ENCODE peak calls at places on chromosomes 4 and X, in ten cellular contexts. One of them, this sample, is unnamed. For H3K9me3, the result is how much of the 10 kb centered on the place peaks cover.

GRCh38 chr4:76365636-76366035 is 55.3 kb downstream of the CCDC158 start:
- DNase-seq in H9: no peak
- DNase-seq in HepG2: no peak
- DNase-seq in neuronal stem cell: no peak
- DNase-seq in OCI-LY7: no peak
- DNase-seq in neural progenitor cell: no peak
- DNase-seq in PC-3: no peak
- DNase-seq in GM23248: peak
- DNase-seq in mesenchymal stem cell: no peak
- DNase-seq in MM.1S: no peak
- DNase-seq in this sample: no peak

GRCh38 chr4:42690537-42690936 is 33.6 kb upstream of the ATP8A1 start:
- DNase-seq in H9: no peak
- DNase-seq in HepG2: no peak
- DNase-seq in neuronal stem cell: no peak
- DNase-seq in OCI-LY7: no peak
- DNase-seq in neural progenitor cell: no peak
- DNase-seq in PC-3: no peak
- DNase-seq in GM23248: no peak
- DNase-seq in mesenchymal stem cell: no peak
- DNase-seq in MM.1S: no peak
- DNase-seq in this sample: no peak

GRCh38 chrX:123425471-123425870 is 241.4 kb downstream of the GRIA3 start:
- DNase-seq in H9: no peak
- DNase-seq in HepG2: no peak
- DNase-seq in neuronal stem cell: no peak
- DNase-seq in OCI-LY7: no peak
- DNase-seq in neural progenitor cell: no peak
- DNase-seq in PC-3: no peak
- DNase-seq in GM23248: peak
- DNase-seq in mesenchymal stem cell: no peak
- DNase-seq in MM.1S: no peak
- DNase-seq in this sample: peak

GRCh38 chrX:105695451-105695850 is 126.9 kb upstream of the NRK start:
- DNase-seq in H9: no peak
- DNase-seq in HepG2: no peak
- DNase-seq in neuronal stem cell: no peak
- DNase-seq in OCI-LY7: no peak
- DNase-seq in neural progenitor cell: no peak
- DNase-seq in PC-3: peak
- DNase-seq in GM23248: no peak
- DNase-seq in mesenchymal stem cell: peak
- DNase-seq in MM.1S: no peak
- DNase-seq in this sample: no peak

GRCh38 chr4:121353213-121353612 is 27.6 kb downstream of the QRFPR start:
- DNase-seq in H9: no peak
- DNase-seq in HepG2: no peak
- DNase-seq in neuronal stem cell: no peak
- DNase-seq in OCI-LY7: no peak
- DNase-seq in neural progenitor cell: no peak
- DNase-seq in PC-3: no peak
- DNase-seq in GM23248: no peak
- DNase-seq in mesenchymal stem cell: no peak
- DNase-seq in MM.1S: no peak
- DNase-seq in this sample: no peak

GRCh38 chr4:84622959-84623358 is 40.0 kb downstream of the CDS1 start:
- DNase-seq in H9: no peak
- DNase-seq in HepG2: no peak
- DNase-seq in neuronal stem cell: no peak
- DNase-seq in OCI-LY7: no peak
- DNase-seq in neural progenitor cell: no peak
- DNase-seq in PC-3: no peak
- DNase-seq in GM23248: no peak
- DNase-seq in mesenchymal stem cell: peak
- DNase-seq in MM.1S: no peak
- DNase-seq in this sample: no peak

GRCh38 chr4:79898055-79898454 is 175.0 kb downstream of the ANTXR2 start:
- DNase-seq in H9: no peak
- DNase-seq in HepG2: no peak
- DNase-seq in neuronal stem cell: no peak
- DNase-seq in OCI-LY7: no peak
- DNase-seq in neural progenitor cell: no peak
- DNase-seq in PC-3: no peak
- DNase-seq in GM23248: no peak
- DNase-seq in mesenchymal stem cell: no peak
- DNase-seq in MM.1S: no peak
- DNase-seq in this sample: no peak

GRCh38 chr4:70902577-70903281 is 560 bp downstream of the MOB1B start:
- DNase-seq in H9: no peak
- DNase-seq in HepG2: no peak
- DNase-seq in neuronal stem cell: peak
- DNase-seq in OCI-LY7: peak
- DNase-seq in neural progenitor cell: no peak
- DNase-seq in PC-3: peak
- DNase-seq in GM23248: peak
- DNase-seq in mesenchymal stem cell: peak
- DNase-seq in MM.1S: no peak
- DNase-seq in this sample: peak

GRCh38 chr4:70505152-70505748 is 13.1 kb upstream of the AMTN start:
- DNase-seq in H9: peak
- DNase-seq in HepG2: peak
- DNase-seq in neuronal stem cell: peak
- DNase-seq in OCI-LY7: peak
- DNase-seq in neural progenitor cell: peak
- DNase-seq in PC-3: peak
- DNase-seq in GM23248: peak
- DNase-seq in mesenchymal stem cell: peak
- DNase-seq in MM.1S: peak
- DNase-seq in this sample: peak

GRCh38 chr4:150150545-150151156 is 72.4 kb downstream of the DCLK2 start:
- DNase-seq in H9: no peak
- DNase-seq in HepG2: no peak
- DNase-seq in neuronal stem cell: peak
- DNase-seq in OCI-LY7: no peak
- DNase-seq in neural progenitor cell: peak
- DNase-seq in PC-3: no peak
- DNase-seq in GM23248: no peak
- DNase-seq in mesenchymal stem cell: no peak
- DNase-seq in MM.1S: no peak
- DNase-seq in this sample: no peak

GRCh38 chrX:46791927-46792825 is 33.3 kb upstream of the SLC9A7 start:
- DNase-seq in H9: peak
- DNase-seq in HepG2: peak
- DNase-seq in neuronal stem cell: no peak
- DNase-seq in OCI-LY7: no peak
- DNase-seq in neural progenitor cell: peak
- DNase-seq in PC-3: peak
- DNase-seq in GM23248: peak
- DNase-seq in mesenchymal stem cell: peak
- DNase-seq in MM.1S: no peak
- DNase-seq in this sample: peak

GRCh38 chr4:86014599-86014998 is 345.3 kb downstream of the MAPK10 start:
- DNase-seq in H9: no peak
- DNase-seq in HepG2: no peak
- DNase-seq in neuronal stem cell: no peak
- DNase-seq in OCI-LY7: peak
- DNase-seq in neural progenitor cell: no peak
- DNase-seq in PC-3: no peak
- DNase-seq in GM23248: no peak
- DNase-seq in mesenchymal stem cell: peak
- DNase-seq in MM.1S: no peak
- DNase-seq in this sample: peak

GRCh38 chrX:30488092-30488491 is 89.5 kb downstream of the TASL start:
- DNase-seq in H9: no peak
- DNase-seq in HepG2: no peak
- DNase-seq in neuronal stem cell: no peak
- DNase-seq in OCI-LY7: no peak
- DNase-seq in neural progenitor cell: peak
- DNase-seq in PC-3: peak
- DNase-seq in GM23248: peak
- DNase-seq in mesenchymal stem cell: peak
- DNase-seq in MM.1S: peak
- DNase-seq in this sample: no peak

GRCh38 chr4:102386966-102387365 is 41.7 kb upstream of the SLC39A8 start:
- DNase-seq in H9: no peak
- DNase-seq in HepG2: no peak
- DNase-seq in neuronal stem cell: no peak
- DNase-seq in OCI-LY7: no peak
- DNase-seq in neural progenitor cell: no peak
- DNase-seq in PC-3: no peak
- DNase-seq in GM23248: no peak
- DNase-seq in mesenchymal stem cell: no peak
- DNase-seq in MM.1S: no peak
- DNase-seq in this sample: peak

GRCh38 chr4:160611181-160611580 is 1508.3 kb downstream of the RAPGEF2 start:
- DNase-seq in H9: no peak
- DNase-seq in HepG2: no peak
- DNase-seq in neuronal stem cell: no peak
- DNase-seq in OCI-LY7: no peak
- DNase-seq in neural progenitor cell: no peak
- DNase-seq in PC-3: no peak
- DNase-seq in GM23248: no peak
- DNase-seq in mesenchymal stem cell: no peak
- DNase-seq in MM.1S: peak
- DNase-seq in this sample: no peak
- H3K9me3 ChIP-seq in H9: under half
- H3K9me3 ChIP-seq in HepG2: under half
- H3K9me3 ChIP-seq in neuronal stem cell: under half
- H3K9me3 ChIP-seq in OCI-LY7: under half
- H3K9me3 ChIP-seq in neural progenitor cell: under half
- H3K9me3 ChIP-seq in PC-3: under half
- H3K9me3 ChIP-seq in GM23248: under half
- H3K9me3 ChIP-seq in mesenchymal stem cell: under half
- H3K9me3 ChIP-seq in MM.1S: under half
- H3K9me3 ChIP-seq in this sample: under half

GRCh38 chr4:138085956-138086355 is 156.2 kb downstream of the SLC7A11 start:
- DNase-seq in H9: no peak
- DNase-seq in HepG2: no peak
- DNase-seq in neuronal stem cell: no peak
- DNase-seq in OCI-LY7: no peak
- DNase-seq in neural progenitor cell: no peak
- DNase-seq in PC-3: no peak
- DNase-seq in GM23248: no peak
- DNase-seq in mesenchymal stem cell: no peak
- DNase-seq in MM.1S: no peak
- DNase-seq in this sample: no peak

GRCh38 chr4:138088449-138089208 is 153.5 kb downstream of the SLC7A11 start:
- DNase-seq in H9: no peak
- DNase-seq in HepG2: no peak
- DNase-seq in neuronal stem cell: no peak
- DNase-seq in OCI-LY7: no peak
- DNase-seq in neural progenitor cell: no peak
- DNase-seq in PC-3: no peak
- DNase-seq in GM23248: no peak
- DNase-seq in mesenchymal stem cell: no peak
- DNase-seq in MM.1S: no peak
- DNase-seq in this sample: peak

GRCh38 chr4:138090145-138090917 is 151.8 kb downstream of the SLC7A11 start:
- DNase-seq in H9: peak
- DNase-seq in HepG2: peak
- DNase-seq in neuronal stem cell: peak
- DNase-seq in OCI-LY7: peak
- DNase-seq in neural progenitor cell: peak
- DNase-seq in PC-3: peak
- DNase-seq in GM23248: peak
- DNase-seq in mesenchymal stem cell: peak
- DNase-seq in MM.1S: peak
- DNase-seq in this sample: peak

GRCh38 chr4:138087181-138087714 is 154.9 kb downstream of the SLC7A11 start:
- DNase-seq in H9: no peak
- DNase-seq in HepG2: no peak
- DNase-seq in neuronal stem cell: no peak
- DNase-seq in OCI-LY7: no peak
- DNase-seq in neural progenitor cell: no peak
- DNase-seq in PC-3: no peak
- DNase-seq in GM23248: no peak
- DNase-seq in mesenchymal stem cell: no peak
- DNase-seq in MM.1S: no peak
- DNase-seq in this sample: no peak

DNA sequence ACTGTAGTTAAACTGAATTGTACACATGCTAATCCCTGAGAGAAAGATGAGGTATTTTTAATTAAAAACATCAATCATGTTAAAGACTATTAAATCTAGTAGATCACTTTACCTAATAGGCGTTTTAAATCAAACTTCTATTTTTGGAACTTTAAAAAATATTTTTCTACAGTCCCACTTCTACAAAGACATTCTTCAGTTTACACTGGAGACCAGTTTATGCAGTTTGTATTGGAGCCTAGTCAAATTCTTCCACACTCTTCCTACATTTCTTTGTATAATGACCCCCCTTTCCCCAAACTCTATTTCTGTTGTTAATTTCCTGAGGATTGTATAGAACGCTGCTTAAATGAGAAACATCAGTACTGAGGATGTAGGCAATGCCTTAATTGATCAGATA is 155.7 kb downstream of the SLC7A11 start:
- DNase-seq in H9: no peak
- DNase-seq in HepG2: no peak
- DNase-seq in neuronal stem cell: no peak
- DNase-seq in OCI-LY7: no peak
- DNase-seq in neural progenitor cell: no peak
- DNase-seq in PC-3: no peak
- DNase-seq in GM23248: no peak
- DNase-seq in mesenchymal stem cell: no peak
- DNase-seq in MM.1S: no peak
- DNase-seq in this sample: no peak
- H2AFZ ChIP-seq in H9: no peak
- H2AFZ ChIP-seq in HepG2: no peak
- H2AFZ ChIP-seq in neuronal stem cell: no peak
- H2AFZ ChIP-seq in OCI-LY7: no peak
- H2AFZ ChIP-seq in neural progenitor cell: no peak
- H2AFZ ChIP-seq in PC-3: no peak
- H2AFZ ChIP-seq in GM23248: peak
- H2AFZ ChIP-seq in mesenchymal stem cell: no peak
- H2AFZ ChIP-seq in MM.1S: no peak
- H2AFZ ChIP-seq in this sample: no peak

GRCh38 chr4:176995-177394 is 52.7 kb downstream of the ZNF718 start:
- DNase-seq in H9: no peak
- DNase-seq in HepG2: no peak
- DNase-seq in neuronal stem cell: no peak
- DNase-seq in OCI-LY7: no peak
- DNase-seq in neural progenitor cell: no peak
- DNase-seq in PC-3: no peak
- DNase-seq in GM23248: no peak
- DNase-seq in mesenchymal stem cell: no peak
- DNase-seq in MM.1S: no peak
- DNase-seq in this sample: no peak
- H3K9me3 ChIP-seq in H9: under half
- H3K9me3 ChIP-seq in HepG2: half or more
- H3K9me3 ChIP-seq in neuronal stem cell: under half
- H3K9me3 ChIP-seq in OCI-LY7: under half
- H3K9me3 ChIP-seq in neural progenitor cell: half or more
- H3K9me3 ChIP-seq in PC-3: under half
- H3K9me3 ChIP-seq in GM23248: under half
- H3K9me3 ChIP-seq in mesenchymal stem cell: half or more
- H3K9me3 ChIP-seq in MM.1S: under half
- H3K9me3 ChIP-seq in this sample: under half

DNA sequence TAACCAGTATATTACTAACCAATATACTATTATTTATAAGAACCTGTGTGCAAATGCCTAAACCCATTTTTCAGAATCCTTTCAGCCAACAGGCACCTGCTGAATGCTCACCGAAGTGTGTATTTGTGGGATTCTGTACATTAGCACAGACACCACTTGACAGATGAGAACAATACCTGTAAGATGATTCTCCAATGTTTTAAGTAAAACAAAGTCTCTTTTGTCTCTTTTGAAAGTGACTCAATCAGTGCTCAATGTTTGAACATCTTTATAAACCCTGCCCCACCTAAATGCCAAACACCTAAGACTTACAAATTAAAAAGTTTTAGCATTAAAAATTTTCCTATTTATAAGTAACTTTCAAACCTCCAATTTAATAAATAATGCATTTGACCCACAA is 763 bp downstream of the ASB9 start:
- DNase-seq in H9: no peak
- DNase-seq in HepG2: peak
- DNase-seq in neuronal stem cell: no peak
- DNase-seq in OCI-LY7: no peak
- DNase-seq in neural progenitor cell: no peak
- DNase-seq in PC-3: peak
- DNase-seq in GM23248: no peak
- DNase-seq in mesenchymal stem cell: no peak
- DNase-seq in MM.1S: no peak
- DNase-seq in this sample: no peak
- H2AFZ ChIP-seq in H9: no peak
- H2AFZ ChIP-seq in HepG2: no peak
- H2AFZ ChIP-seq in neuronal stem cell: no peak
- H2AFZ ChIP-seq in OCI-LY7: no peak
- H2AFZ ChIP-seq in neural progenitor cell: no peak
- H2AFZ ChIP-seq in PC-3: peak
- H2AFZ ChIP-seq in GM23248: no peak
- H2AFZ ChIP-seq in mesenchymal stem cell: no peak
- H2AFZ ChIP-seq in MM.1S: no peak
- H2AFZ ChIP-seq in this sample: no peak

This sample was measured in trophoblast cell.